ENCODE peak calls at places on chromosomes 5 and 9, in seven cellular contexts. L is left cardiac atrium; V is activated effector memory CD4-positive, alpha-beta T cell treated with Interleukin-2 at 50 U/mL for 16 hours; C is HCT116; I is Karpas-422; R is progenitor cell of endocrine pancreas; P is stimulated activated CD4-positive, alpha-beta T cell treated with anti-CD3 and anti-CD28 coated beads, Interleukin-15, amount 100 ng/mL, for 24 hours. W is an unnamed sample.

GRCh38 chr9:129183495-129184308 is 5.6 kb upstream of the IER5L start:
- DNase-seq in I (no peak), P (no peak), V (no peak), L (no peak), R (no peak), C (no peak), W (no peak)

GRCh38 chr5:69086206-69086605 is 7.6 kb upstream of the SLC30A5 start:
- DNase-seq in L (no peak), I (no peak), P (no peak), R (no peak), C (no peak), V (no peak), W (no peak)

GRCh38 chr5:72499730-72500129 is 7.5 kb downstream of the ZNF366 start:
- DNase-seq in V (no peak), L (peak; percentile 69), R (no peak), C (no peak), P (no peak), I (no peak), W (no peak)

GRCh38 chr9:129235931-129236331 is 57.9 kb upstream of the IER5L start:
- DNase-seq in L (peak; percentile 18), P (peak; percentile 70), I (peak; percentile 63), R (no peak), C (no peak), V (peak; percentile 62), W (peak; percentile 60)

GRCh38 chr5:127826011-127826410 is 122.8 kb downstream of the CCDC192 start:
- DNase-seq in L (no peak), V (no peak), C (no peak), P (no peak), R (no peak), I (peak; percentile 50), W (no peak)

GRCh38 chr5:140926211-140926902 is at the start of gene PCDHAC1:
- DNase-seq in C (peak; percentile 68), I (no peak), V (no peak), R (peak; percentile 91), P (peak; percentile 64), L (peak; percentile 86), W (no peak)

GRCh38 chr9:129968690-129969485 is 74.1 kb downstream of the FNBP1 start:
- DNase-seq in L (no peak), I (no peak), V (no peak), C (no peak), P (no peak), R (no peak), W (no peak)

GRCh38 chr9:91963711-91964240 is 13.7 kb upstream of the ROR2 start:
- DNase-seq in P (no peak), L (no peak), C (no peak), I (no peak), V (no peak), R (no peak), W (no peak)

GRCh38 chr5:12242960-12243888 is 339.0 kb upstream of the CTNND2 start:
- DNase-seq in V (no peak), P (no peak), C (no peak), I (no peak), L (no peak), R (no peak), W (no peak)

GRCh38 chr9:81146684-81147337 is 542.5 kb downstream of the TLE1 start:
- DNase-seq in P (no peak), C (no peak), V (no peak), I (no peak), R (no peak), L (no peak), W (no peak)

GRCh38 chr5:115888027-115888426 is 46.3 kb downstream of the AP3S1 start:
- DNase-seq in L (no peak), V (no peak), I (peak; percentile 64), P (no peak), C (peak; percentile 27), R (no peak), W (no peak)

GRCh38 chr9:76245518-76245917 is 148.7 kb downstream of the RFK start:
- DNase-seq in L (no peak), P (no peak), C (no peak), V (no peak), I (no peak), R (no peak), W (no peak)

GRCh38 chr5:163649522-163649921 is 144.1 kb downstream of the MAT2B start:
- DNase-seq in C (peak; percentile 19), I (no peak), L (no peak), V (no peak), P (no peak), R (no peak), W (no peak)

GRCh38 chr5:143057580-143057999 is 287.4 kb downstream of the ARHGAP26 start:
- DNase-seq in R (no peak), C (no peak), I (no peak), P (no peak), L (no peak), V (no peak), W (no peak)

GRCh38 chr5:101174981-101175380 is 271.9 kb upstream of the ST8SIA4 start:
- DNase-seq in C (no peak), V (no peak), P (no peak), R (no peak), L (no peak), I (no peak), W (no peak)

GRCh38 chr9:91711755-91712591 is 238.1 kb downstream of the ROR2 start:
- DNase-seq in R (no peak), I (peak; percentile 52), V (no peak), C (no peak), P (peak; percentile 80), L (no peak), W (no peak)

GRCh38 chr9:13606576-13606975 is 327.1 kb upstream of the MPDZ start:
- DNase-seq in R (no peak), V (no peak), C (no peak), L (no peak), P (no peak), I (no peak), W (no peak)

GRCh38 chr5:99605904-99606303 is 677.1 kb upstream of the CHD1 start:
- DNase-seq in I (no peak), C (no peak), V (no peak), L (no peak), P (no peak), R (no peak), W (no peak)

GRCh38 chr5:173767580-173768266 is 120.4 kb upstream of the CPEB4 start:
- DNase-seq in L (peak; percentile 73), P (no peak), R (no peak), V (no peak), C (no peak), I (no peak), W (no peak)